ENCODE peak calls at places on chromosomes 12 and 14, in seven cellular contexts. I, R, Y, D, L, V and B are unnamed samples.

GRCh38 chr14:39203659-39204606 is 28.9 kb downstream of the PNN start:
- DNase-seq in D (no peak), I (no peak), R (no peak), V (no peak), Y (peak; percentile 23), L (no peak), B (no peak)

GRCh38 chr12:56007892-56008471 is 10.9 kb downstream of the SUOX start:
- DNase-seq in V (no peak), I (peak; percentile 15), D (peak; percentile 3), R (peak; percentile 49), Y (no peak), L (no peak), B (no peak)

GRCh38 chr12:79236920-79237319 is 372.3 kb downstream of the SYT1 start:
- DNase-seq in L (no peak), Y (no peak), I (no peak), R (no peak), D (no peak), V (no peak), B (no peak)

GRCh38 chr12:69512820-69513219 is 42.6 kb downstream of the FRS2 start:
- DNase-seq in V (no peak), D (no peak), Y (no peak), I (peak; percentile 68), L (no peak), R (no peak), B (no peak)

GRCh38 chr12:54358620-54358944 is 5.7 kb downstream of the GPR84 start:
- DNase-seq in R (no peak), V (no peak), L (peak; percentile 21), D (no peak), Y (no peak), I (no peak), B (no peak)

GRCh38 chr12:70985850-70986249 is 65.3 kb upstream of the PTPRR start:
- DNase-seq in D (no peak), L (no peak), I (peak; percentile 84), R (no peak), V (no peak), Y (no peak), B (no peak)

GRCh38 chr12:40959041-40959440 is 229.1 kb upstream of the PDZRN4 start:
- DNase-seq in R (peak; percentile 14), D (no peak), L (no peak), V (no peak), I (peak; percentile 25), Y (peak; percentile 71), B (no peak)

GRCh38 chr12:89390802-89391673 is 38.7 kb upstream of the DUSP6 start:
- DNase-seq in I (peak; percentile 86), L (no peak), R (peak; percentile 32), Y (peak; percentile 31), D (peak; percentile 88), V (no peak), B (no peak)

GRCh38 chr12:110403975-110404675 is 617 bp upstream of the ANAPC7 start:
- DNase-seq in Y (peak; percentile 55), D (peak; percentile 60), L (peak; percentile 89), I (peak; percentile 68), V (peak; percentile 87), R (peak; percentile 90), B (peak; percentile 75)

GRCh38 chr14:76267322-76268012 is 108.5 kb upstream of the ESRRB start:
- DNase-seq in V (no peak), L (no peak), Y (peak; percentile 20), R (peak; percentile 81), I (peak; percentile 65), D (peak; percentile 50), B (no peak)

GRCh38 chr12:68359669-68360068 is 27.5 kb upstream of the MDM1 start:
- DNase-seq in R (no peak), Y (no peak), V (no peak), L (no peak), D (no peak), I (peak; percentile 16), B (no peak)

GRCh38 chr12:23115984-23116383 is 491.0 kb downstream of the ETNK1 start:
- DNase-seq in R (no peak), L (no peak), D (no peak), V (no peak), Y (no peak), I (no peak), B (no peak)

GRCh38 chr14:75970989-75971388 is 10.8 kb downstream of the TGFB3 start:
- DNase-seq in L (no peak), Y (no peak), I (no peak), D (no peak), R (no peak), V (no peak), B (no peak)

GRCh38 chr12:120125792-120126634 is 9.5 kb upstream of the RAB35 start:
- DNase-seq in V (no peak), I (peak; percentile 76), Y (no peak), D (no peak), L (no peak), R (no peak), B (no peak)

GRCh38 chr14:31921251-31921650 is 155.9 kb upstream of the ARHGAP5 start:
- DNase-seq in L (no peak), R (no peak), D (no peak), Y (no peak), I (no peak), V (no peak), B (no peak)

GRCh38 chr12:82793882-82794281 is 107.2 kb downstream of the TMTC2 start:
- DNase-seq in R (no peak), Y (no peak), L (no peak), D (no peak), I (no peak), V (no peak), B (no peak)